ENCODE peak calls at places on chromosomes 1 and 21, in eight cellular contexts. One of them, this sample, is unnamed.

GRCh38 chr1:80392529-80392928 is 1386.0 kb upstream of the ADGRL4 start:
- DNase-seq in GM12892: no peak
- DNase-seq in transverse colon: no peak
- DNase-seq in right lobe of liver: no peak
- DNase-seq in K562: no peak
- DNase-seq in heart left ventricle: no peak
- DNase-seq in IMR-90: no peak
- DNase-seq in A549: no peak
- DNase-seq in this sample: no peak

GRCh38 chr1:247857069-247857985 is at the start of gene TRIM58:
- DNase-seq in GM12892: peak
- DNase-seq in IMR-90: no peak
- DNase-seq in A549: no peak
- DNase-seq in K562: peak
- DNase-seq in right lobe of liver: no peak
- DNase-seq in transverse colon: peak
- DNase-seq in heart left ventricle: no peak
- DNase-seq in this sample: no peak

GRCh38 chr1:94986783-94987182 is 59.9 kb upstream of the CNN3 start:
- DNase-seq in IMR-90: peak
- DNase-seq in heart left ventricle: no peak
- DNase-seq in transverse colon: no peak
- DNase-seq in right lobe of liver: no peak
- DNase-seq in K562: no peak
- DNase-seq in A549: no peak
- DNase-seq in GM12892: no peak
- DNase-seq in this sample: no peak

GRCh38 chr1:108878678-108879077 is 1.9 kb downstream of the GPSM2 start:
- DNase-seq in K562: no peak
- DNase-seq in transverse colon: no peak
- DNase-seq in IMR-90: no peak
- DNase-seq in GM12892: no peak
- DNase-seq in right lobe of liver: no peak
- DNase-seq in heart left ventricle: no peak
- DNase-seq in A549: no peak
- DNase-seq in this sample: no peak

GRCh38 chr1:8880068-8880676 is 1.7 kb upstream of the ENO1 start:
- DNase-seq in K562: peak
- DNase-seq in heart left ventricle: no peak
- DNase-seq in GM12892: no peak
- DNase-seq in transverse colon: peak
- DNase-seq in right lobe of liver: peak
- DNase-seq in IMR-90: peak
- DNase-seq in A549: peak
- DNase-seq in this sample: no peak

GRCh38 chr1:180188103-180188506 is 33.4 kb downstream of the QSOX1 start:
- DNase-seq in IMR-90: peak
- DNase-seq in A549: peak
- DNase-seq in transverse colon: peak
- DNase-seq in heart left ventricle: peak
- DNase-seq in right lobe of liver: peak
- DNase-seq in K562: peak
- DNase-seq in GM12892: peak
- DNase-seq in this sample: peak

GRCh38 chr1:176566004-176566975 is 103.3 kb downstream of the PAPPA2 start:
- DNase-seq in transverse colon: no peak
- DNase-seq in IMR-90: no peak
- DNase-seq in right lobe of liver: no peak
- DNase-seq in K562: no peak
- DNase-seq in GM12892: no peak
- DNase-seq in heart left ventricle: peak
- DNase-seq in A549: no peak
- DNase-seq in this sample: no peak

GRCh38 chr1:28580706-28581530 is 11.1 kb upstream of the RAB42 start:
- DNase-seq in transverse colon: peak
- DNase-seq in heart left ventricle: no peak
- DNase-seq in A549: no peak
- DNase-seq in IMR-90: peak
- DNase-seq in K562: peak
- DNase-seq in right lobe of liver: no peak
- DNase-seq in GM12892: no peak
- DNase-seq in this sample: no peak

GRCh38 chr1:3135073-3135745 is 66.2 kb downstream of the PRDM16 start:
- DNase-seq in heart left ventricle: no peak
- DNase-seq in GM12892: no peak
- DNase-seq in A549: no peak
- DNase-seq in right lobe of liver: no peak
- DNase-seq in K562: no peak
- DNase-seq in IMR-90: no peak
- DNase-seq in transverse colon: no peak
- DNase-seq in this sample: no peak

GRCh38 chr21:34707876-34708325 is 39.1 kb downstream of the CLIC6 start:
- DNase-seq in IMR-90: no peak
- DNase-seq in GM12892: peak
- DNase-seq in heart left ventricle: no peak
- DNase-seq in transverse colon: no peak
- DNase-seq in right lobe of liver: no peak
- DNase-seq in A549: no peak
- DNase-seq in K562: no peak
- DNase-seq in this sample: no peak

GRCh38 chr1:241518447-241519307 is 878 bp downstream of the FH start:
- DNase-seq in IMR-90: peak
- DNase-seq in GM12892: no peak
- DNase-seq in transverse colon: peak
- DNase-seq in heart left ventricle: no peak
- DNase-seq in K562: peak
- DNase-seq in A549: no peak
- DNase-seq in right lobe of liver: peak
- DNase-seq in this sample: no peak

GRCh38 chr1:9293241-9293511 is 482 bp downstream of the SPSB1 start:
- DNase-seq in K562: no peak
- DNase-seq in transverse colon: no peak
- DNase-seq in GM12892: no peak
- DNase-seq in IMR-90: no peak
- DNase-seq in right lobe of liver: no peak
- DNase-seq in A549: no peak
- DNase-seq in heart left ventricle: no peak
- DNase-seq in this sample: no peak

GRCh38 chr21:35976481-35976880 is 83.8 kb downstream of the SETD4 start:
- DNase-seq in IMR-90: no peak
- DNase-seq in transverse colon: no peak
- DNase-seq in right lobe of liver: no peak
- DNase-seq in K562: no peak
- DNase-seq in heart left ventricle: no peak
- DNase-seq in GM12892: no peak
- DNase-seq in A549: no peak
- DNase-seq in this sample: no peak

GRCh38 chr21:44846485-44847260 is 26.8 kb downstream of the PTTG1IP start:
- DNase-seq in transverse colon: peak
- DNase-seq in K562: peak
- DNase-seq in right lobe of liver: peak
- DNase-seq in A549: no peak
- DNase-seq in IMR-90: peak
- DNase-seq in heart left ventricle: peak
- DNase-seq in GM12892: no peak
- DNase-seq in this sample: no peak

GRCh38 chr1:70043806-70044205 is 161.6 kb downstream of the LRRC40 start:
- DNase-seq in IMR-90: peak
- DNase-seq in heart left ventricle: no peak
- DNase-seq in K562: no peak
- DNase-seq in GM12892: no peak
- DNase-seq in right lobe of liver: no peak
- DNase-seq in transverse colon: no peak
- DNase-seq in A549: no peak
- DNase-seq in this sample: no peak

GRCh38 chr1:90074137-90074536 is 79.2 kb downstream of the ZNF326 start:
- DNase-seq in K562: no peak
- DNase-seq in GM12892: no peak
- DNase-seq in IMR-90: no peak
- DNase-seq in transverse colon: no peak
- DNase-seq in A549: no peak
- DNase-seq in heart left ventricle: no peak
- DNase-seq in right lobe of liver: no peak
- DNase-seq in this sample: no peak

GRCh38 chr1:29145739-29146437 is 22.2 kb upstream of the TMEM200B start:
- DNase-seq in GM12892: no peak
- DNase-seq in heart left ventricle: no peak
- DNase-seq in transverse colon: no peak
- DNase-seq in A549: peak
- DNase-seq in IMR-90: peak
- DNase-seq in K562: no peak
- DNase-seq in right lobe of liver: peak
- DNase-seq in this sample: no peak

GRCh38 chr1:115530407-115530806 is 111.4 kb upstream of the VANGL1 start:
- DNase-seq in right lobe of liver: no peak
- DNase-seq in K562: no peak
- DNase-seq in GM12892: no peak
- DNase-seq in A549: no peak
- DNase-seq in IMR-90: peak
- DNase-seq in transverse colon: no peak
- DNase-seq in heart left ventricle: peak
- DNase-seq in this sample: no peak

GRCh38 chr1:158371188-158371953 is 17.7 kb downstream of the CD1E start:
- DNase-seq in heart left ventricle: no peak
- DNase-seq in right lobe of liver: no peak
- DNase-seq in K562: no peak
- DNase-seq in IMR-90: no peak
- DNase-seq in GM12892: no peak
- DNase-seq in A549: no peak
- DNase-seq in transverse colon: no peak
- DNase-seq in this sample: no peak

GRCh38 chr1:85583355-85584263 is 3.0 kb downstream of the CCN1 start:
- DNase-seq in IMR-90: peak
- DNase-seq in GM12892: no peak
- DNase-seq in A549: no peak
- DNase-seq in heart left ventricle: no peak
- DNase-seq in right lobe of liver: no peak
- DNase-seq in K562: no peak
- DNase-seq in transverse colon: no peak
- DNase-seq in this sample: no peak
- TF ChIP-seq POLR2A in IMR-90: no peak
- TF ChIP-seq POLR2A in GM12892: no peak
- TF ChIP-seq POLR2A in A549: no peak
- TF ChIP-seq POLR2A in heart left ventricle: no peak
- TF ChIP-seq POLR2A in right lobe of liver: no peak
- TF ChIP-seq POLR2A in K562: no peak
- TF ChIP-seq POLR2A in transverse colon: no peak
- TF ChIP-seq POLR2A in this sample: no peak

DNA sequence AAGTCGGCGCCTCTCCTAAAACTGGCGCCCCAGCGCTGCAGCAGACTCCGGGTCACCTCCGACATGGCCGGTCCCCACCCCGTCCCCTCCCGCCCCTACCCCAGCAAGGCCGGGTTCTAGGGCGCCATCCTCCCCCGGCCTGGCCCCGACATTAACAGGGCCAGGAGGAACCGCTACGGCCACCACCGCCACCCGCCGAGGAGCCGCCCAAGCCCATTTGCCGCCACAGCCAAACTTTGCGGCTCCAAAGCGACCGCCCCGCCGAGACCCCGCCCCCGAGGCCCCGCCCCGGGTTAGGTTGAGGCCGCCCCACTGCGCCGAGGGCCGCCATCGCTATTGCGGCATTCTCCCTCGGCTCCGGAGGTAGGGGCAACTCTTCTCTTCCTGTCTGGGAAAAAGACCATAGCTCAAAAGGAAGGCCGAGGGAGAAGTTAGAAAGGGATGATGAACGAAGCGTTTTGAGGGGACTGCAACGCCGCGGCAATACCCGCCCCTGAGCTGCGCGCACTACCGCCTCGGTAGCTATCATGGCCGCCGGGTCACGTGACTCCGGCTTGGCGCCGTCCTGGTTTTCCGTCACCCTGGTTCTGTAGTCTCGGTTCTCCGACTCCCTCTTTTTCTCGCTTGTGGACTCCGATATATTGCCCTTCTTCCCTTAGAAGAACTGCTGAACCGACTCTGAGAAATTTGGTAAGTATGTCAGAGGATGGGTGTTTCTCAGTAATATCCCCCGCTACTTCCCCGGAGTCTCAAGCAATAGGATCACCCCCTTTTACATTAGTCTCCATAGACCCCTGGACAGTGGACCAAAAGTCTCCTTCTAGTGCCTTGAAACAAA is at the start of the genes AIDA and BROX:
- DNase-seq in right lobe of liver: peak
- DNase-seq in GM12892: peak
- DNase-seq in IMR-90: peak
- DNase-seq in A549: peak
- DNase-seq in transverse colon: peak
- DNase-seq in heart left ventricle: peak
- DNase-seq in K562: peak
- DNase-seq in this sample: peak
- TF ChIP-seq POLR2A in right lobe of liver: peak
- TF ChIP-seq POLR2A in GM12892: peak
- TF ChIP-seq POLR2A in IMR-90: peak
- TF ChIP-seq POLR2A in A549: no peak
- TF ChIP-seq POLR2A in transverse colon: peak
- TF ChIP-seq POLR2A in heart left ventricle: no peak
- TF ChIP-seq POLR2A in K562: no peak
- TF ChIP-seq POLR2A in this sample: peak

GRCh38 chr1:211829343-211830054 is 1.1 kb downstream of the LPGAT1 start:
- DNase-seq in transverse colon: peak
- DNase-seq in IMR-90: no peak
- DNase-seq in K562: peak
- DNase-seq in GM12892: no peak
- DNase-seq in right lobe of liver: peak
- DNase-seq in heart left ventricle: peak
- DNase-seq in A549: peak
- DNase-seq in this sample: no peak
- TF ChIP-seq POLR2A in transverse colon: no peak
- TF ChIP-seq POLR2A in IMR-90: no peak
- TF ChIP-seq POLR2A in K562: no peak
- TF ChIP-seq POLR2A in GM12892: no peak
- TF ChIP-seq POLR2A in right lobe of liver: peak
- TF ChIP-seq POLR2A in heart left ventricle: no peak
- TF ChIP-seq POLR2A in A549: no peak
- TF ChIP-seq POLR2A in this sample: no peak

GRCh38 chr1:47522890-47523811 is 85.3 kb downstream of the FOXD2 start:
- DNase-seq in GM12892: no peak
- DNase-seq in IMR-90: no peak
- DNase-seq in right lobe of liver: peak
- DNase-seq in K562: no peak
- DNase-seq in heart left ventricle: no peak
- DNase-seq in transverse colon: no peak
- DNase-seq in A549: no peak
- DNase-seq in this sample: no peak

GRCh38 chr1:47523812-47524170 is 85.9 kb downstream of the FOXD2 start:
- DNase-seq in transverse colon: no peak
- DNase-seq in IMR-90: no peak
- DNase-seq in heart left ventricle: no peak
- DNase-seq in right lobe of liver: no peak
- DNase-seq in A549: no peak
- DNase-seq in K562: no peak
- DNase-seq in GM12892: no peak
- DNase-seq in this sample: no peak

GRCh38 chr1:47529520-47530098 is 91.8 kb downstream of the FOXD2 start:
- DNase-seq in IMR-90: no peak
- DNase-seq in GM12892: no peak
- DNase-seq in A549: no peak
- DNase-seq in K562: no peak
- DNase-seq in transverse colon: no peak
- DNase-seq in heart left ventricle: no peak
- DNase-seq in right lobe of liver: no peak
- DNase-seq in this sample: no peak

GRCh38 chr1:47524272-47524671 is 86.4 kb downstream of the FOXD2 start:
- DNase-seq in A549: no peak
- DNase-seq in IMR-90: no peak
- DNase-seq in GM12892: no peak
- DNase-seq in K562: no peak
- DNase-seq in right lobe of liver: no peak
- DNase-seq in transverse colon: no peak
- DNase-seq in heart left ventricle: no peak
- DNase-seq in this sample: no peak

GRCh38 chr1:47527653-47528272 is 89.9 kb downstream of the FOXD2 start:
- DNase-seq in IMR-90: no peak
- DNase-seq in heart left ventricle: no peak
- DNase-seq in GM12892: no peak
- DNase-seq in right lobe of liver: peak
- DNase-seq in transverse colon: peak
- DNase-seq in A549: no peak
- DNase-seq in K562: peak
- DNase-seq in this sample: no peak
- TF ChIP-seq POLR2A in IMR-90: no peak
- TF ChIP-seq POLR2A in heart left ventricle: no peak
- TF ChIP-seq POLR2A in GM12892: no peak
- TF ChIP-seq POLR2A in right lobe of liver: no peak
- TF ChIP-seq POLR2A in transverse colon: no peak
- TF ChIP-seq POLR2A in A549: no peak
- TF ChIP-seq POLR2A in K562: no peak
- TF ChIP-seq POLR2A in this sample: no peak